ENCODE peak calls at places on chromosome 4, in four cellular contexts. X is left lung; J is CD8-positive, alpha-beta T cell; N is CD4-positive, CD25-positive, alpha-beta regulatory T cell. S is an unnamed sample. For H3K4me1, the result is how much of the 10 kb centered on the place peaks cover.

GRCh38 chr4:20028694-20029093 is 223.0 kb upstream of the SLIT2 start:
- DNase-seq in X (no peak), J (no peak), N (no peak), S (no peak)

GRCh38 chr4:186931519-186931918 is 207.9 kb upstream of the FAT1 start:
- DNase-seq in X (no peak), J (no peak), N (no peak), S (no peak)

GRCh38 chr4:148618856-148619255 is 176.6 kb upstream of the NR3C2 start:
- DNase-seq in X (no peak), J (no peak), N (no peak), S (no peak)

GRCh38 chr4:101418055-101418454 is 70.7 kb upstream of the PPP3CA start:
- DNase-seq in X (no peak), J (peak), N (peak), S (no peak)

GRCh38 chr4:36004231-36004851 is 240.0 kb downstream of the ARAP2 start:
- DNase-seq in X (no peak), J (no peak), N (no peak), S (no peak)

GRCh38 chr4:54440394-54441223 is 211.5 kb downstream of the PDGFRA start:
- DNase-seq in X (no peak), J (no peak), N (no peak), S (no peak)

GRCh38 chr4:3865986-3866812 is 100.0 kb downstream of the ADRA2C start:
- DNase-seq in X (peak), J (no peak), N (no peak), S (peak)

GRCh38 chr4:186852964-186853391 is 129.3 kb upstream of the FAT1 start:
- DNase-seq in X (no peak), J (no peak), N (no peak), S (no peak)

GRCh38 chr4:64121803-64122202 is 287.4 kb downstream of the TECRL start:
- DNase-seq in X (no peak), J (no peak), N (no peak), S (no peak)

GRCh38 chr4:169283114-169283509 is 12.4 kb upstream of the SH3RF1 start:
- DNase-seq in X (no peak), J (no peak), N (no peak), S (no peak)

GRCh38 chr4:74613266-74613665 is 168.3 kb downstream of the AREG start:
- DNase-seq in X (no peak), J (no peak), N (no peak), S (no peak)

GRCh38 chr4:129929052-129929451 is 833.1 kb downstream of the C4orf33 start:
- DNase-seq in X (no peak), J (no peak), N (no peak), S (no peak)

GRCh38 chr4:53119685-53120084 is 246.2 kb downstream of the SCFD2 start:
- DNase-seq in X (no peak), J (no peak), N (no peak), S (no peak)

GRCh38 chr4:166324321-166324720 is 451.3 kb downstream of the TLL1 start:
- DNase-seq in X (no peak), J (no peak), N (no peak), S (no peak)

GRCh38 chr4:182938213-182938645 is 21.0 kb upstream of the DCTD start:
- DNase-seq in X (peak), J (peak), N (peak), S (peak)

GRCh38 chr4:6825403-6825802 is 42.9 kb downstream of the KIAA0232 start:
- DNase-seq in X (no peak), J (no peak), N (no peak), S (no peak)

GRCh38 chr4:176902710-176903323 is 110.1 kb upstream of the VEGFC start:
- DNase-seq in X (no peak), J (no peak), N (no peak), S (no peak)

GRCh38 chr4:84915396-84915780 is 51.1 kb downstream of the WDFY3 start:
- DNase-seq in X (no peak), J (no peak), N (no peak), S (no peak)
- H3K4me1 ChIP-seq in X (under half), J (under half), N (under half), S (under half)

GRCh38 chr4:185781555-185782215 is 30.3 kb downstream of the SORBS2 start:
- DNase-seq in X (no peak), J (no peak), N (no peak), S (no peak)

GRCh38 chr4:185782523-185782922 is 29.5 kb downstream of the SORBS2 start:
- DNase-seq in X (no peak), J (no peak), N (no peak), S (no peak)

GRCh38 chr4:185780472-185780871 is 31.5 kb downstream of the SORBS2 start:
- DNase-seq in X (no peak), J (no peak), N (no peak), S (no peak)

GRCh38 chr4:185778307-185778706 is 33.7 kb downstream of the SORBS2 start:
- DNase-seq in X (no peak), J (no peak), N (no peak), S (no peak)

GRCh38 chr4:185779520-185779919 is 32.5 kb downstream of the SORBS2 start:
- DNase-seq in X (no peak), J (no peak), N (no peak), S (no peak)
- H3K27ac ChIP-seq in X (no peak), J (no peak), N (no peak), S (no peak)

GRCh38 chr4:70739496-70740337 is 18.0 kb downstream of the RUFY3 start:
- DNase-seq in X (no peak), J (no peak), N (no peak), S (no peak)
- H3K4me1 ChIP-seq in X (under half), J (under half), N (under half), S (under half)

GRCh38 chr4:41176357-41176756 is 38.0 kb downstream of the APBB2 start:
- DNase-seq in X (no peak), J (no peak), N (no peak), S (no peak)

GRCh38 chr4:41181037-41181436 is 33.3 kb downstream of the APBB2 start:
- DNase-seq in X (no peak), J (no peak), N (no peak), S (no peak)

GRCh38 chr4:41177016-41177415 is 37.3 kb downstream of the APBB2 start:
- DNase-seq in X (no peak), J (no peak), N (no peak), S (no peak)

GRCh38 chr4:41179086-41179374 is 35.3 kb downstream of the APBB2 start:
- DNase-seq in X (no peak), J (no peak), N (no peak), S (no peak)

DNA sequence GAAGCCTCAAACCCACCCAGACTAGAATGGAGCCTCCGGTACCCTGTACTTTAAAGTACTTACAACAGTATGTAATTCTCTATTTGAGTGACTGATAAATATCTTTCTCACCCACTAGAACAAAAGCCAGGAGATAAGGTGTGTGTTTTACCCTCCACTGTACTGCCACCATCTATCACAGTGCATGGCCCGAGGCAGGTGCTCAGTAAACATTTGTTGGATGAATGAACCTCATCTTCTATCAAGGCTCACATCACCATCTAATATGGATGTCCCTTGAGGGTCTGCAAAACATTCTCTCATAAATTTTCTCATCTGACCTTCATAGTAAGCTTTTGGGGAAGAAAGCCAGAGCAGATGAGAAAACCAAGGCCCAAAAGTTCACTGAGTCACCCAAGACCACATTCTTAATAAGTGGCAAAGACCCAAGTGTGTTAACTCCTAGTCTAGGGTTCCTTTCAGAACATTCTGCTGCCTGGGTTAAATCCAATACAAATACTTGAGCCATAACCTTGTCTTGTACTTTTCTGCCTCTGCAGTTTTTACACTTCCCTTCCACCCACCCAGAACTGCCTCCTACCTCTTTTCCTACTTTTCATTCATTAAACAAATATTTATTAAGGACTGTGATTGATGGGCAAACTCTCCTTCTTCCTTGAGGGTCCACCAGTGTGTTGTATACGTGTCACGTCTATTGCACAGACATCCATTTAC is 35.8 kb downstream of the APBB2 start:
- DNase-seq in X (no peak), J (no peak), N (no peak), S (no peak)
- H3K27ac ChIP-seq in X (peak), J (no peak), N (no peak), S (peak)

DNA sequence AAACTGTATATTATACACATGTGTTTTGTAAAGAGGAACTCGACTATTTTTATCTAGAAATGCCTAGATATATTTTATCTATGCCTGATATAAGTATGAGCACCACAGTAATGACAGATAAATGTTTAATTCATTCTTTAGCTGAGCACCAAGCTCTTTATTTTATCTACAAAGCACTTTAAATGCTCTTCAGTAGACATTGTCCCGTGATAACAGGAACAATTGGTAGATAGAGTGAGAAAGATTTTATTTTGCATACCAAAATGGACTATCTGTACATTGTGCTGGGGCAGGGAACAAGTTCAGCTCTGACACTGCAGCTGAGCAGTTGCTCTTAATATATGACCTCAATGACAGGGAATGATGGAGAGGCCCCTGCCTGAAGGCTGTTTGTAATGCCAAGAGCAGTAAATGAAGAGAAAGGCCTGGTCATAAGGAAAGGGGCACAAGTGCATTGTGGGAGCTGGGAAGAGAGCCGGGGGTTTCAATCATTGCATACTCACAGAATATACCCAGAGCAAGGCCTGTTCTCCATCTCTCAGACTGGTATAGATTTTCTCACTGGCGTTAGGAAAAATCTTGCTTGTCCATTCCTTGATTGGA is 57.3 kb downstream of the SEPTIN11 start:
- DNase-seq in X (no peak), J (no peak), N (no peak), S (no peak)
- H3K4me1 ChIP-seq in X (under half), J (under half), N (under half), S (under half)

GRCh38 chr4:102828497-102828808 is 1.1 kb upstream of the UBE2D3 start:
- DNase-seq in X (no peak), J (no peak), N (no peak), S (no peak)
- H3K27ac ChIP-seq in X (peak), J (peak), N (peak), S (peak)

GRCh38 chr4:7828926-7829325 is 110.7 kb downstream of the AFAP1 start:
- DNase-seq in X (no peak), J (no peak), N (no peak), S (no peak)
- H3K4me1 ChIP-seq in X (under half), J (under half), N (under half), S (under half)

GRCh38 chr4:114025176-114025777 is 45.8 kb upstream of the ARSJ start:
- DNase-seq in X (no peak), J (no peak), N (no peak), S (no peak)
- H3K27ac ChIP-seq in X (no peak), J (no peak), N (no peak), S (no peak)

GRCh38 chr4:151689211-151689991 is 71.4 kb downstream of the GATB start:
- DNase-seq in X (no peak), J (no peak), N (no peak), S (no peak)
- H3K4me1 ChIP-seq in X (under half), J (under half), N (under half), S (under half)